ENCODE peak calls at places on chromosomes 16 and 17, in eight cellular contexts. Q is RPMI7951, P is posterior cingulate gyrus, I is body of pancreas, B is brain microvascular endothelial cell, O is kidney epithelial cell, Y is T-helper 2 cell, F is ACHN. H is an unnamed sample.

GRCh38 chr17:56985371-56986162 is 7.6 kb downstream of the SCPEP1 start:
- DNase-seq in Q (no peak), P (no peak), I (no peak), B (no peak), O (no peak), Y (no peak), F (no peak), H (no peak)

GRCh38 chr16:10983175-10983558 is 38.8 kb downstream of the CLEC16A start:
- DNase-seq in Q (no peak), P (no peak), I (no peak), B (no peak), O (no peak), Y (no peak), F (no peak), H (no peak)

GRCh38 chr17:40958086-40958953 is 8.4 kb downstream of the KRT39 start:
- DNase-seq in Q (no peak), P (no peak), I (peak; percentile 35), B (no peak), O (no peak), Y (no peak), F (no peak), H (no peak)

GRCh38 chr17:7834554-7834890 is 505 bp downstream of the KDM6B start:
- DNase-seq in Q (peak; percentile 46), P (no peak), I (peak; percentile 61), B (no peak), O (no peak), Y (no peak), F (peak; percentile 21), H (peak; percentile 85)

GRCh38 chr17:4559851-4560820 is at the start of gene GGT6:
- DNase-seq in Q (no peak), P (no peak), I (peak; percentile 98), B (no peak), O (no peak), Y (no peak), F (no peak), H (no peak)

GRCh38 chr17:12545877-12546513 is 119.7 kb upstream of the MYOCD start:
- DNase-seq in Q (peak; percentile 48), P (no peak), I (peak; percentile 49), B (peak; percentile 58), O (no peak), Y (no peak), F (peak; percentile 63), H (no peak)

GRCh38 chr17:41987642-41988041 is 21.0 kb downstream of the CNP start:
- DNase-seq in Q (no peak), P (no peak), I (no peak), B (no peak), O (no peak), Y (no peak), F (no peak), H (no peak)

GRCh38 chr16:12149971-12150370 is 173.4 kb downstream of the SNX29 start:
- DNase-seq in Q (no peak), P (no peak), I (no peak), B (no peak), O (no peak), Y (no peak), F (no peak), H (no peak)

GRCh38 chr16:78407191-78407590 is 307.7 kb downstream of the WWOX start:
- DNase-seq in Q (no peak), P (no peak), I (no peak), B (no peak), O (no peak), Y (no peak), F (no peak), H (no peak)

GRCh38 chr16:82072313-82072712 is 37.3 kb downstream of the HSD17B2 start:
- DNase-seq in Q (no peak), P (no peak), I (no peak), B (no peak), O (no peak), Y (no peak), F (no peak), H (no peak)

GRCh38 chr17:49498037-49498615 is 3.0 kb downstream of the NGFR start:
- DNase-seq in Q (no peak), P (no peak), I (no peak), B (no peak), O (no peak), Y (no peak), F (peak; percentile 23), H (no peak)

H was measured in left lobe of liver.